ENCODE peak calls at places on chromosome 19, in five cellular contexts. N is occipital lobe; F is activated T-cell treated with anti-CD3 and anti-CD28 coated beads for 48 hours; Y is activated CD4-positive, alpha-beta T cell treated with anti-CD3 and anti-CD28 coated beads, Interleukin-2, amount 50 U/mL, for 48 hours; H is stimulated activated CD4-positive, alpha-beta T cell treated with anti-CD3 and anti-CD28 coated beads, Interleukin-15, amount 100 ng/mL, for 1 hour. R is an unnamed sample.

GRCh38 chr19:2888739-2889224 is 11.9 kb upstream of the ZNF57 start:
- DNase-seq in N (no peak), F (peak; percentile 52), Y (peak; percentile 58), H (peak; percentile 44), R (no peak)

GRCh38 chr19:3491396-3492119 is 8.3 kb upstream of the SMIM44 start:
- DNase-seq in N (no peak), F (no peak), Y (no peak), H (no peak), R (no peak)

GRCh38 chr19:8135946-8136618 is 13.3 kb downstream of the FBN3 start:
- DNase-seq in N (no peak), F (no peak), Y (no peak), H (no peak), R (no peak)

GRCh38 chr19:19230999-19231398 is 19.2 kb downstream of the NCAN start:
- DNase-seq in N (no peak), F (no peak), Y (no peak), H (no peak), R (no peak)

GRCh38 chr19:30344446-30345425 is 27.4 kb upstream of the ZNF536 start:
- DNase-seq in N (no peak), F (no peak), Y (no peak), H (no peak), R (no peak)

GRCh38 chr19:51808333-51808986 is 13.5 kb downstream of the FPR3 start:
- DNase-seq in N (no peak), F (no peak), Y (no peak), H (no peak), R (peak; percentile 81)

GRCh38 chr19:49019242-49019932 is 2.5 kb upstream of the LHB start:
- DNase-seq in N (no peak), F (peak; percentile 67), Y (peak; percentile 74), H (peak; percentile 55), R (peak; percentile 83)

GRCh38 chr19:1172353-1173159 is 1.5 kb downstream of the SBNO2 start:
- DNase-seq in N (peak; percentile 17), F (no peak), Y (no peak), H (no peak), R (peak; percentile 83)

GRCh38 chr19:18853755-18854427 is 22.1 kb downstream of the UPF1 start:
- DNase-seq in N (no peak), F (no peak), Y (no peak), H (no peak), R (no peak)

GRCh38 chr19:6020166-6020967 is 42.4 kb upstream of the RANBP3 start:
- DNase-seq in N (no peak), F (no peak), Y (no peak), H (no peak), R (no peak)

GRCh38 chr19:8897106-8897505 is 64.9 kb downstream of the MBD3L1 start:
- DNase-seq in N (no peak), F (no peak), Y (no peak), H (no peak), R (no peak)